ENCODE peak calls at places on chromosomes 6 and 20, in six cellular contexts. O is left ventricle myocardium inferior, R is lung, L is A549, Y is gastrocnemius medialis, D is tibial nerve. V is an unnamed sample. For H3K4me1, the result is how much of the 10 kb centered on the place peaks cover.

GRCh38 chr20:53216856-53217576 is 244.9 kb downstream of the TSHZ2 start:
- DNase-seq in Y (peak), D (peak), O (peak), L (peak), R (peak), V (peak)

GRCh38 chr6:139587469-139587868 is 213.0 kb upstream of the CITED2 start:
- DNase-seq in Y (no peak), L (no peak), O (no peak), R (no peak), D (no peak), V (no peak)

GRCh38 chr6:90086517-90086916 is 192.2 kb downstream of the GJA10 start:
- DNase-seq in O (no peak), L (no peak), Y (no peak), D (no peak), R (no peak), V (no peak)

GRCh38 chr6:16503919-16504554 is 257.2 kb downstream of the ATXN1 start:
- DNase-seq in O (no peak), D (no peak), R (no peak), Y (no peak), L (no peak), V (no peak)

GRCh38 chr20:38229376-38230252 is 30.9 kb downstream of the KIAA1755 start:
- DNase-seq in O (no peak), D (peak), L (no peak), Y (peak), R (no peak), V (no peak)

GRCh38 chr6:51108563-51109234 is 290.0 kb downstream of the TFAP2B start:
- DNase-seq in O (no peak), L (no peak), R (no peak), Y (no peak), D (no peak), V (no peak)

GRCh38 chr6:44107017-44107416 is 20.2 kb downstream of the MRPL14 start:
- DNase-seq in Y (no peak), R (no peak), D (no peak), O (no peak), L (no peak), V (no peak)

GRCh38 chr6:73624896-73625295 is 28.9 kb downstream of the SLC17A5 start:
- DNase-seq in D (no peak), R (no peak), L (no peak), O (no peak), Y (no peak), V (no peak)

GRCh38 chr6:166259296-166259977 is 48.8 kb downstream of the PRR18 start:
- DNase-seq in R (no peak), O (no peak), D (peak), Y (peak), L (no peak), V (peak)

GRCh38 chr20:38001173-38001875 is 31.9 kb downstream of the TTI1 start:
- DNase-seq in L (no peak), O (no peak), D (no peak), R (no peak), Y (no peak), V (no peak)

GRCh38 chr20:50153500-50154377 is at the start of gene PEDS1:
- DNase-seq in O (peak), R (peak), Y (peak), L (peak), D (peak), V (peak)

GRCh38 chr6:16060039-16060438 is 68.8 kb upstream of the MYLIP start:
- DNase-seq in D (no peak), O (no peak), R (no peak), Y (no peak), L (no peak), V (no peak)

GRCh38 chr6:102619585-102619984 is 1226.1 kb downstream of the GRIK2 start:
- DNase-seq in L (no peak), Y (no peak), R (no peak), O (no peak), D (no peak), V (no peak)

GRCh38 chr6:166476634-166477215 is 94.0 kb upstream of the MPC1 start:
- DNase-seq in D (no peak), Y (no peak), O (no peak), L (no peak), R (no peak), V (no peak)

GRCh38 chr6:166553563-166554271 is 32.8 kb downstream of the RAMACL start:
- DNase-seq in R (no peak), Y (peak), O (peak), L (no peak), D (peak), V (no peak)

GRCh38 chr20:4171538-4172116 is 156.3 kb upstream of the RNF24 start:
- DNase-seq in Y (no peak), O (no peak), L (no peak), R (no peak), D (no peak), V (no peak)

GRCh38 chr6:13560651-13561044 is 13.8 kb upstream of the SIRT5 start:
- DNase-seq in R (no peak), O (no peak), D (no peak), L (no peak), Y (no peak), V (no peak)

GRCh38 chr20:45100563-45101245 is at the start of gene KCNS1:
- DNase-seq in R (no peak), D (no peak), O (no peak), L (no peak), Y (no peak), V (no peak)

GRCh38 chr6:42045538-42046460 is 4.5 kb upstream of the TAF8 start:
- DNase-seq in Y (peak), R (peak), O (peak), L (no peak), D (peak), V (peak)

GRCh38 chr20:52008874-52009273 is 182.7 kb downstream of the ZFP64 start:
- DNase-seq in Y (no peak), L (no peak), O (no peak), R (no peak), D (no peak), V (no peak)

GRCh38 chr20:49286689-49287551 is 9.1 kb upstream of the ZNFX1 start:
- DNase-seq in L (no peak), O (no peak), D (no peak), R (no peak), Y (no peak), V (no peak)

GRCh38 chr6:154384196-154384595 is 27.6 kb upstream of the IPCEF1 start:
- DNase-seq in L (no peak), Y (no peak), O (no peak), D (no peak), R (no peak), V (no peak)

GRCh38 chr6:157469378-157469777 is 88.4 kb downstream of the ZDHHC14 start:
- DNase-seq in O (no peak), L (no peak), R (no peak), Y (no peak), D (no peak), V (no peak)

GRCh38 chr6:16800942-16801341 is 39.7 kb upstream of the ATXN1 start:
- DNase-seq in D (no peak), L (no peak), Y (no peak), R (no peak), O (no peak), V (no peak)

GRCh38 chr6:128124713-128125112 is 223.9 kb upstream of the THEMIS start:
- DNase-seq in L (no peak), D (no peak), Y (no peak), O (no peak), R (no peak), V (no peak)

GRCh38 chr6:70527071-70527737 is 39.5 kb upstream of the SDHAF4 start:
- DNase-seq in R (no peak), D (no peak), L (no peak), Y (no peak), O (no peak), V (no peak)

GRCh38 chr6:165662041-165662491 is 975 bp downstream of the PDE10A start:
- DNase-seq in D (no peak), R (no peak), L (peak), O (peak), Y (no peak), V (no peak)

GRCh38 chr6:30730611-30731435 is 10.7 kb downstream of the TUBB start:
- DNase-seq in O (peak), L (no peak), Y (peak), D (peak), R (peak), V (peak)

DNA sequence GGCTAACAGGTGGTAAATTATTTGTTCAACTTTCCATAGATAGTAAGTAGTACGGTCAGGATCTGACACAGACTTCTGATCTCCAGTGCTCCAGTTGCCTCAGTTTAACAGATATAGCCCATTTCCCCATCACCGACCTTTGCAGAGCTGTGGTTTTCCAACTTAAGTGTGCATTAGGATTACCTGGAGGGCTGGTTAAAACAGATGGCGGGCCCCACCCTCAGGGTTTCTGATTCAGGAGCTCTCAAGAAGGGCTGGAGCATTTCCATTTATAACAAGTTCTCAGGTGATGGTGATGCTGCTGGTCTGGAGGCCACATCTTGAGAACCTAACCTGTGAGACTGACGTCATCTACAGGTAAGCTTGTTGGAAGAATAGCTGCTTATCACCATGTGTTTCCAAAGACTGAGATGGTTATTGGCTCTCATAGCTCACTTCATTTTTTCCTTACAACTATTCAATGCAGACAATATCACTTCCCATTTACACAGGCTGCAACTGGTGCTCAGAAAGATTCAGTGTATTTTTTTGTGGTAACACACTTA is 360.1 kb upstream of the CHD6 start:
- DNase-seq in R (no peak), O (no peak), D (no peak), L (no peak), Y (no peak), V (no peak)
- H3K4me1 ChIP-seq in R (under half), O (under half), D (under half), L (under half), Y (under half), V (under half)

DNA sequence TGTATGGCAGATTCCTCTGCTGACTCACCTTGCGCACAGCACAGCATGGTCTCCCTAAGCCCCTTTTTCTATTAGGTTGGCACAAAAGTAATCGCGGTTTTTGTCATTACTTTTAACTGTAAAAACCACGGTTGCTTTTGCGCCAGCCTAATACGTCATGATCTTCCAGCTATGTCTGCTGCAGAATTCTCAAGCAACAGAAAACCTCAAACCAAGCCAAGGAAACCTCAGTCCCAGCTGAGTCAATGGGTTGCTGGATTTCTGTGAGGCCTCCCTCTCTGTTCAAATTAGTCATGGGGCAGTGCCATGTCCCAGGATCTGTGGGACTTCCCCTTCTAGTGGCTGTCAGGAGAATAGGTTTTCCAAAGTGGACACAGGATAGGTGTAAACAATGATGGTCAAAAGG is 15.7 kb upstream of the ENPP1 start:
- DNase-seq in L (no peak), R (no peak), Y (no peak), O (no peak), D (no peak), V (no peak)
- TF ChIP-seq CTCF in L (no peak), R (no peak), Y (no peak), O (no peak), D (no peak), V (no peak)

GRCh38 chr6:3283641-3284435 is 25.1 kb downstream of the PSMG4 start:
- DNase-seq in L (no peak), O (no peak), D (no peak), R (no peak), Y (peak), V (peak)

GRCh38 chr6:3285049-3285639 is 26.4 kb downstream of the PSMG4 start:
- DNase-seq in D (no peak), L (no peak), O (no peak), Y (peak), R (no peak), V (peak)

GRCh38 chr6:3285732-3286131 is 27.0 kb downstream of the PSMG4 start:
- DNase-seq in L (no peak), R (no peak), O (no peak), D (no peak), Y (peak), V (peak)

GRCh38 chr6:3283241-3283640 is 24.5 kb downstream of the PSMG4 start:
- DNase-seq in O (no peak), L (no peak), Y (no peak), D (no peak), R (no peak), V (peak)

DNA sequence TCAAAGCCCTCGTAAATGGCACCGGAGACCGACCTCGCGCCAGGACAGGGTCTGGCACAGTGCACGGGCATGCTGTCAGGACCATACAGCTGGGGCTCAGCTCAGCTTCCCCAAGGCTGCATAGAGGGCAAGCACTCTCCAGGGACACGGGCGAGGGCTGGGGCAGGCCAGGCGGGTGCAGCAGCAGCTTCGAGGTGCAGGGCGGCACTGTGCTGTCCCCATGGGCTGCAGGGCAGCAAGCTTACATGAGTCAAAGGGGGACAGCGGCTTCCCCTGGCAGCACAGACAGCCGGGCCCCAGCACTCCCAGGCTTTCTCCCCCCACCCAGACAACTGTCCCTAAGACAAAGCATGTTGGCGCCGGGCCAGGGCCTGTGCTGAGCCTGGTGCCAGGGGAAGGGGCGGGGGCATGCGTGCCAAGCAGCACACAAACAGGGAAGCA is 25.7 kb downstream of the PSMG4 start:
- DNase-seq in D (no peak), L (no peak), O (no peak), R (no peak), Y (peak), V (peak)
- H3K27ac ChIP-seq in D (no peak), L (no peak), O (no peak), R (no peak), Y (peak), V (no peak)

GRCh38 chr6:108873251-108873650 is 25.0 kb downstream of the ARMC2 start:
- DNase-seq in Y (no peak), D (no peak), O (no peak), R (no peak), L (no peak), V (no peak)

GRCh38 chr6:108874470-108875160 is 26.4 kb downstream of the ARMC2 start:
- DNase-seq in O (no peak), D (peak), Y (no peak), L (no peak), R (no peak), V (peak)

GRCh38 chr6:108872001-108872974 is 24.1 kb downstream of the ARMC2 start:
- DNase-seq in O (no peak), D (no peak), L (no peak), Y (peak), R (no peak), V (no peak)

GRCh38 chr6:108875161-108875555 is 26.9 kb downstream of the ARMC2 start:
- DNase-seq in L (no peak), R (no peak), Y (no peak), D (no peak), O (no peak), V (no peak)

GRCh38 chr6:108873971-108874370 is 25.7 kb downstream of the ARMC2 start:
- DNase-seq in L (no peak), O (no peak), D (no peak), R (no peak), Y (no peak), V (no peak)
- H3K4me1 ChIP-seq in L (under half), O (half or more), D (half or more), R (under half), Y (under half), V (half or more)

DNA sequence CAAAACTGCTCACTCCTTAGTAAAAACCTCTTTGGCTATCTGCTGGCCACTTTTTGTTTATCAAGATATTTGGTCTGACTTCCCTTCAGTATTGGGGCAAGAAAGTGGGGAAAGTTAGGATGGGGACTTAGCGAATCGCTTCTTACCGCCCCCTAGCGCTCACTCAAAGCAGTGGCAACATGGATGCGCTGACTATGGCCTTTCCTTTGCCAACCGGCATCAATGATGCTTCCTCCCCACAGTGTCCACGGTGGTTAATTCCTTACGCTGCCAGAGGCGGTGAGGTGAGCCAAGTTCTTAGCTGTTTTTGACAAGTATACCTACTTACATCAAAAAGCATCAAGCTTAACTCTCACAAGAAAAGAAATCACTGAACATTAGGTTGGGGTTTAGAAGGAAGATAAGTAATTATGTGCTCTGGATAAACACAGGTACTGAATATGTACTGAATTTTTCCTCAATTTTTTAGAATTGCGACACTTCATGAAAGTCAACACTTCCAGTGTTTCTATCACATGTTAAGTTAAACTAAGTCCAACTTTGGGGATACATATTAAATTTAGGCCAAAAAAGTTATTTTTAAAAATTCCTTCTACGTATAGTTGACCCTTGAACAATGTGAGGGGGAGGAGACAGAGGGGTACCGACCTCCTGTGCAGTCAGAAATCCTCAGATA is 86.7 kb downstream of the GMDS start:
- DNase-seq in R (no peak), L (peak), D (no peak), Y (no peak), O (no peak), V (no peak)
- TF ChIP-seq CTCF in R (no peak), L (peak), D (no peak), Y (no peak), O (peak), V (no peak)

GRCh38 chr6:54817236-54817635 is 29.3 kb upstream of the FAM83B start:
- DNase-seq in O (no peak), R (no peak), L (no peak), D (no peak), Y (no peak), V (no peak)
- H3K27ac ChIP-seq in O (no peak), R (no peak), L (no peak), D (no peak), Y (no peak), V (no peak)

DNA sequence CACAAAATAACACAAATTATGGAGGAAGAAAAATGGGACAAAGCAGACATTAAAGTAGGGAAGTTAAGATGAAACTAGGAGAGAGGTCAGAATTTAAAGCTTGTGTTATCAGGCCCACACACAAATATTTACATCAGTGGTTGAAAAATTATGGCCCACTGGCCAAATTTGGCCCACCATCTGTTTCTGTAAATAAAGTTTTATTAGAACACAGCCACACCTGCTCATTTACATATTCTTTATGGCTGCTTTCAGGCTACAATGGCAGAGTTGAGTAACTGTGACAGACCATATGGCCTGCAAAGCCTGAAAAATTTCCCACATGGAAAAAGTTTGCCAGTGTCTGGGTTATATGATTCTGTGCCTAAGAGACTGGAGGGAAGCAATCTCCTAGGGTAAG is 49.0 kb downstream of the SLC22A23 start:
- DNase-seq in Y (no peak), L (no peak), O (no peak), R (no peak), D (no peak), V (no peak)
- H3K4me1 ChIP-seq in Y (under half), L (half or more), O (under half), R (under half), D (under half), V (under half)